ENCODE peak calls at places on chromosome 20, in seven cellular contexts. C is spleen, F is esophagus squamous epithelium, Q is SJSA1, L is Peyer's patch, N is OCI-LY7, Z is cardiac muscle cell. H is an unnamed sample. For H3K4me1, the result is how much of the 10 kb centered on the place peaks cover.

GRCh38 chr20:59994697-59995122 is 36.5 kb downstream of the CDH26 start:
- DNase-seq in Z (peak), Q (no peak), N (no peak), L (no peak), F (no peak), C (no peak), H (peak)

GRCh38 chr20:3041818-3042504 is 1.5 kb upstream of the GNRH2 start:
- DNase-seq in L (no peak), C (peak), Z (peak), N (no peak), F (no peak), Q (no peak), H (no peak)

GRCh38 chr20:16537918-16538317 is 35.3 kb downstream of the KIF16B start:
- DNase-seq in Q (no peak), L (no peak), N (no peak), Z (no peak), F (no peak), C (no peak), H (no peak)

GRCh38 chr20:1918766-1919165 is 23.6 kb downstream of the SIRPA start:
- DNase-seq in N (no peak), Q (no peak), Z (no peak), C (no peak), F (no peak), L (no peak), H (no peak)

GRCh38 chr20:15297059-15297875 is 959.9 kb upstream of the FLRT3 start:
- DNase-seq in L (no peak), C (no peak), Q (no peak), F (no peak), Z (no peak), N (no peak), H (no peak)

GRCh38 chr20:15847415-15847814 is 725.8 kb downstream of the KIF16B start:
- DNase-seq in F (no peak), Z (no peak), L (no peak), C (no peak), Q (no peak), N (no peak), H (no peak)

GRCh38 chr20:43681991-43682410 is 15.1 kb downstream of the MYBL2 start:
- DNase-seq in L (peak), C (peak), Z (no peak), F (peak), Q (no peak), N (peak), H (no peak)

GRCh38 chr20:35561268-35561667 is 19.4 kb downstream of the ERGIC3 start:
- DNase-seq in L (peak), F (no peak), N (peak), C (no peak), Q (peak), Z (peak), H (peak)

GRCh38 chr20:17613328-17614175 is 43.7 kb downstream of the DSTN start:
- DNase-seq in Q (no peak), C (no peak), N (no peak), Z (no peak), F (no peak), L (peak), H (no peak)

GRCh38 chr20:45958593-45958992 is 13.4 kb downstream of the ZNF335 start:
- DNase-seq in N (no peak), Z (no peak), L (no peak), Q (no peak), C (peak), F (no peak), H (no peak)

GRCh38 chr20:1804554-1804956 is 90.7 kb upstream of the SIRPA start:
- DNase-seq in C (no peak), Q (no peak), Z (no peak), N (no peak), L (peak), F (no peak), H (no peak)

GRCh38 chr20:59235226-59235625 is 65.2 kb upstream of the EDN3 start:
- DNase-seq in Q (no peak), F (no peak), Z (no peak), N (no peak), L (no peak), C (no peak), H (no peak)

GRCh38 chr20:41927655-41928054 is 309.5 kb upstream of the CHD6 start:
- DNase-seq in C (no peak), N (no peak), Q (no peak), L (no peak), F (no peak), Z (no peak), H (no peak)

GRCh38 chr20:45052698-45053440 is 48.1 kb downstream of the KCNS1 start:
- DNase-seq in C (no peak), N (peak), Z (peak), Q (peak), F (no peak), L (no peak), H (peak)

GRCh38 chr20:44900231-44900854 is 9.5 kb upstream of the PABPC1L start:
- DNase-seq in Q (no peak), Z (no peak), F (no peak), L (no peak), N (no peak), C (no peak), H (peak)

GRCh38 chr20:21397341-21398108 is at the start of gene NKX2-4:
- DNase-seq in C (no peak), L (no peak), Z (no peak), Q (peak), F (no peak), N (no peak), H (no peak)

GRCh38 chr20:20217626-20218025 is 150.3 kb upstream of the INSM1 start:
- DNase-seq in L (no peak), Q (no peak), C (no peak), Z (no peak), F (no peak), N (no peak), H (no peak)

GRCh38 chr20:19775353-19776201 is 17.5 kb downstream of the RIN2 start:
- DNase-seq in F (no peak), C (no peak), N (no peak), Q (peak), Z (no peak), L (no peak), H (peak)

GRCh38 chr20:36847009-36847709 is 28.8 kb upstream of the TLDC2 start:
- DNase-seq in F (no peak), L (no peak), N (no peak), Z (peak), C (no peak), Q (no peak), H (no peak)

GRCh38 chr20:46951405-46951804 is 56.8 kb downstream of the EYA2 start:
- DNase-seq in Q (peak), L (no peak), Z (no peak), N (no peak), C (no peak), F (no peak), H (no peak)

GRCh38 chr20:36493801-36494114 is 47.6 kb upstream of the MYL9 start:
- DNase-seq in Q (no peak), F (no peak), N (no peak), L (no peak), Z (peak), C (no peak), H (no peak)

GRCh38 chr20:20888273-20888656 is 175.8 kb upstream of the RALGAPA2 start:
- DNase-seq in F (no peak), Z (no peak), L (no peak), Q (no peak), N (no peak), C (no peak), H (no peak)

GRCh38 chr20:33696448-33696847 is 10.3 kb upstream of the E2F1 start:
- DNase-seq in Q (no peak), L (no peak), C (no peak), F (no peak), Z (no peak), N (no peak), H (no peak)

GRCh38 chr20:32911355-32911754 is 52.6 kb downstream of the EFCAB8 start:
- DNase-seq in Z (no peak), L (no peak), N (no peak), F (no peak), Q (no peak), C (peak), H (no peak)

GRCh38 chr20:23399568-23400241 is 21.6 kb downstream of the NAPB start:
- DNase-seq in L (no peak), F (no peak), C (no peak), N (no peak), Q (no peak), Z (peak), H (no peak)

GRCh38 chr20:59752101-59752586 is 147.8 kb downstream of the PHACTR3 start:
- DNase-seq in Q (no peak), C (peak), Z (no peak), F (no peak), L (peak), N (peak), H (no peak)

GRCh38 chr20:45059022-45059728 is 41.8 kb downstream of the KCNS1 start:
- DNase-seq in F (no peak), N (no peak), Z (peak), C (no peak), L (no peak), Q (peak), H (no peak)

GRCh38 chr20:21090112-21090737 is 15.9 kb downstream of the LINC00237 start:
- DNase-seq in L (no peak), Z (no peak), Q (no peak), F (no peak), N (peak), C (no peak), H (no peak)

GRCh38 chr20:47362361-47363219 is 6.1 kb upstream of the ZMYND8 start:
- DNase-seq in Z (no peak), N (no peak), F (no peak), L (no peak), C (peak), Q (no peak), H (no peak)

GRCh38 chr20:23035731-23036130 is 619 bp downstream of the SSTR4 start:
- DNase-seq in C (no peak), L (no peak), N (no peak), Q (no peak), Z (no peak), F (no peak), H (no peak)

GRCh38 chr20:13396036-13396435 is 175.0 kb downstream of the ISM1 start:
- DNase-seq in C (no peak), F (no peak), Q (peak), L (no peak), N (no peak), Z (no peak), H (no peak)

GRCh38 chr20:19673575-19673974 is 84.5 kb upstream of the RIN2 start:
- DNase-seq in L (no peak), N (no peak), Q (no peak), Z (peak), C (no peak), F (no peak), H (no peak)

GRCh38 chr20:36606171-36607116 is 865 bp downstream of the RAB5IF start:
- DNase-seq in Z (peak), F (no peak), N (peak), C (no peak), Q (peak), L (no peak), H (peak)

GRCh38 chr20:58584881-58585752 is 66.0 kb upstream of the STX16 start:
- DNase-seq in L (no peak), Q (peak), N (no peak), F (no peak), Z (peak), C (no peak), H (no peak)

GRCh38 chr20:21234324-21234723 is 68.8 kb upstream of the XRN2 start:
- DNase-seq in F (no peak), Z (no peak), N (no peak), Q (no peak), C (no peak), L (no peak), H (no peak)

GRCh38 chr20:53736757-53737403 is 143.2 kb upstream of the ZNF217 start:
- DNase-seq in L (no peak), Z (peak), N (peak), F (no peak), C (no peak), Q (peak), H (peak)

GRCh38 chr20:53736122-53736756 is 142.6 kb upstream of the ZNF217 start:
- DNase-seq in L (no peak), Q (peak), N (no peak), Z (peak), F (no peak), C (no peak), H (no peak)

GRCh38 chr20:53734006-53734688 is 140.5 kb upstream of the ZNF217 start:
- DNase-seq in L (no peak), N (no peak), F (no peak), C (no peak), Z (no peak), Q (no peak), H (no peak)

GRCh38 chr20:53737404-53738038 is 143.9 kb upstream of the ZNF217 start:
- DNase-seq in N (no peak), C (no peak), L (no peak), Z (peak), Q (no peak), F (no peak), H (peak)

GRCh38 chr20:53735536-53736050 is 142.0 kb upstream of the ZNF217 start:
- DNase-seq in C (no peak), L (no peak), F (no peak), Q (peak), N (no peak), Z (peak), H (no peak)
- H3K4me1 ChIP-seq in C (half or more), L (under half), F (under half), Q (half or more), N (half or more), Z (half or more), H (under half)

GRCh38 chr20:57388953-57389694 is 2.1 kb upstream of the RBM38 start:
- DNase-seq in Z (peak), C (peak), F (peak), Q (peak), L (peak), N (peak), H (peak)
- H3K27ac ChIP-seq in Z (peak), C (peak), F (peak), Q (no peak), L (peak), N (peak), H (peak)

GRCh38 chr20:64211874-64212658 is 43.5 kb upstream of the PCMTD2 start:
- DNase-seq in N (no peak), L (no peak), C (no peak), Z (no peak), Q (no peak), F (no peak), H (no peak)
- H3K4me1 ChIP-seq in N (under half), L (under half), C (under half), Z (under half), Q (under half), F (under half), H (under half)

GRCh38 chr20:48445827-48446226 is 382.0 kb downstream of the PREX1 start:
- DNase-seq in L (no peak), C (no peak), Q (no peak), Z (no peak), F (no peak), N (no peak), H (no peak)
- H3K27ac ChIP-seq in L (no peak), C (no peak), Q (no peak), Z (no peak), F (no peak), N (no peak), H (no peak)

GRCh38 chr20:6040540-6040939 is 13.3 kb downstream of the LRRN4 start:
- DNase-seq in Q (no peak), F (no peak), L (no peak), C (no peak), N (no peak), Z (no peak), H (no peak)
- H3K4me1 ChIP-seq in Q (under half), F (under half), L (under half), C (under half), N (under half), Z (under half), H (under half)

DNA sequence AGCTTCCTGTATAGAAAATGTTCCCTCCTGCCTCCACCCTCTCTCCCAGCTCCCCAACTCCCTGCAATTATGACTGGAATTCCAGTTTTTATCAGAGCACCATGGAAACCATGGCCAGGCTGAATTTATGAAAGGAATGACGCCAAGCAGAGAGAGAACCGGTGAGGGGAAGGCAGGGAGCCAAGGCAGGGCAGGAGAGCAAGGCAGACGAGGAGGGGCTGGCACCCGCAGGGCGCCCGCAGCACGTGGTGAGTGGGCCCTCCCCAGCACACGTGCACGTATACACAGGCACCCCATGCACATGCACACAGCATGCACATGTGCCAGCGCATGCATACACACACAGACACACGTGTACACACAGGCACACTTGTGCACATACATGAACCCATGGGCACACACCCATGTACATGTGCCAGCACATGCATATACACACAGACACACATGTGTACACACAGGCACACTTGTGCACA is 27.4 kb upstream of the MRGBP start:
- DNase-seq in C (peak), Q (no peak), Z (peak), F (no peak), N (no peak), L (no peak), H (peak)
- H3K27ac ChIP-seq in C (no peak), Q (no peak), Z (peak), F (no peak), N (no peak), L (no peak), H (no peak)

GRCh38 chr20:38167466-38167850 is 2.4 kb upstream of the TGM2 start:
- DNase-seq in Q (no peak), F (no peak), C (no peak), Z (no peak), N (no peak), L (no peak), H (no peak)

GRCh38 chr20:38170219-38170902 is 5.3 kb upstream of the TGM2 start:
- DNase-seq in Z (no peak), N (no peak), C (no peak), F (no peak), Q (no peak), L (no peak), H (no peak)

GRCh38 chr20:38169636-38170035 is 4.6 kb upstream of the TGM2 start:
- DNase-seq in N (no peak), F (no peak), L (no peak), C (no peak), Z (no peak), Q (no peak), H (no peak)

GRCh38 chr20:38167851-38168760 is 3.0 kb upstream of the TGM2 start:
- DNase-seq in Z (peak), L (no peak), C (peak), F (no peak), N (no peak), Q (peak), H (no peak)

DNA sequence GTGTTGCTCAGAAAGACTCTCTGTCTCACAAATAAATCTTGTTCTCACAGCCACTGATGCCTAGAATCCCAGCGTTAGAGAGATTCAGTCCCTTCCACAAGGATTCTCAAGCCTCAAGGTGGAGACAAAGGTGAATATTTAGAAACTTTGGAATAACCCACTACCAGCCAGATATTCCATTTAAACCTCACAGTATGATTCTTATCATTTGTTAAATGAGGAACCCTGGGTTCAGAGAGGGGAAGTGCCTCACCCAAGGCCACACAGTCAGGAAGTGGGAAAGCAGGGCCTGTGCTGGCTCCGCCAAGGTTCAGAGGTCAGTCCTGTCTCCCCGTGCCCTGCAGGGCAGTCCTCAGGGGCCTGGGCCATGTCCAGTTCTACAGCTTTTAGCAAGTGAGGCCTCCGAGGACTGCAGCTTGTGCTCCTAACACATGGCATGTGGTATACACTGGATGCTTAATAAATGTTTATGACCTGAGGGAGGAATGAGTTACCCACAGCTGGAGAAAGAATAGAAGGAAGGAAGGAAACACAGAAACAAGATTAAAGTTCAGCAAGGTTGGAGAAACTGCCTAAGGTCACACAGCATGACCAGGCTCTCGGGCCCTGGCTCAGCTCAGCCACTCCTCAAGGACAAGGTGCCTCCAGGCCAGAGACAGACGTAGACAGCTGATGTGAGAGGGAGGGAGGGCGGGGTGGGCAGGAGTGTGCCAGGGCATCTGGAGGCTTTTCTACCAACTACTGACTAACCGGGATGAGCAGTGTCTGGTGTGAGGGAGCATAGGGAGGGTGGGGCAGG is 3.9 kb upstream of the TGM2 start:
- DNase-seq in L (no peak), Z (no peak), F (no peak), C (peak), N (no peak), Q (no peak), H (peak)
- H3K4me1 ChIP-seq in L (under half), Z (under half), F (under half), C (half or more), N (under half), Q (half or more), H (under half)

DNA sequence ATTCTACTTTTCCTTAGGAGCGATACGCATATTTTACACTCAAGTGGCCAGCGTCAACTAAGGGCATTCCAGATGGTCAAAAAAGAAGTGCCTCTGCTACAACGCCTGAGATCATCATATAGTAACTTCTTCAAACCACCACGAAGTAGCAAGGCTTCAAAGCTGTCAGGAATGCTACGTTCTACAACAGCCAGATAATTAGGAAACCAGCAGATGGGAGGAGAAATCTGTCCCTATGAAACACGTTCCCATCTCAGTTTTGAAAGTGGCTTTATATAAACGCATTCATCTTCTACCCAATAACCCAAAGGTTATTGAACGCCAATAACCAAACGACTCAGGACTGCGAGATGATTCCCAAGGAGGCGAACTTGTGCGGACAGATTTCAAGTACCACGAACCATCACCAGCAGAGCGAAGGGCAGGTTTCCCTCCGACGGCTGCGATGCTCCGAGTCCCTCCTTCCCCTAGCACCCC is 1.2 kb downstream of the ABHD12 start:
- DNase-seq in Q (peak), L (no peak), Z (peak), C (no peak), N (no peak), F (no peak), H (peak)
- H3K27ac ChIP-seq in Q (peak), L (peak), Z (peak), C (no peak), N (no peak), F (peak), H (no peak)

H was measured in small intestine.